ENCODE peak calls at places on chromosomes 1 and 21, in nine cellular contexts. Z is adrenal gland, I is testis, P is A549, X is heart left ventricle, A is stomach, G is esophagus muscularis mucosa, T is H1, E is IMR-90. S is an unnamed sample.

GRCh38 chr1:198417041-198417440 is 123.4 kb downstream of the ATP6V1G3 start:
- DNase-seq in T (no peak), A (no peak), X (no peak), I (no peak), Z (no peak), E (peak; percentile 16), P (no peak), G (no peak), S (no peak)

GRCh38 chr1:76901158-76901767 is 34.0 kb downstream of the ST6GALNAC5 start:
- DNase-seq in I (peak; percentile 68), P (peak; percentile 43), E (peak; percentile 58), Z (peak; percentile 38), A (no peak), X (no peak), G (no peak), T (peak; percentile 54), S (peak; percentile 58)

GRCh38 chr1:16236091-16236494 is 890 bp downstream of the CPLANE2 start:
- DNase-seq in G (no peak), I (peak; percentile 51), A (peak; percentile 65), X (peak; percentile 41), Z (no peak), P (peak; percentile 72), E (peak; percentile 18), T (no peak), S (no peak)

GRCh38 chr1:47191940-47192457 is 2.2 kb upstream of the PDZK1IP1 start:
- DNase-seq in P (no peak), A (no peak), E (no peak), T (peak; percentile 39), X (no peak), Z (peak; percentile 8), G (no peak), I (no peak), S (no peak)

GRCh38 chr1:29523531-29523930 is 287.2 kb downstream of the PTPRU start:
- DNase-seq in G (no peak), I (peak; percentile 4), A (peak; percentile 7), P (no peak), Z (peak; percentile 1), T (peak; percentile 38), E (no peak), X (no peak), S (no peak)

GRCh38 chr21:39542736-39543135 is 70.0 kb upstream of the B3GALT5 start:
- DNase-seq in P (no peak), T (no peak), G (no peak), E (no peak), X (no peak), I (no peak), A (no peak), Z (no peak), S (no peak)

GRCh38 chr1:11355594-11356467 is 82.8 kb downstream of the UBIAD1 start:
- DNase-seq in A (no peak), X (no peak), Z (no peak), T (peak; percentile 76), P (no peak), I (no peak), E (no peak), G (no peak), S (no peak)

GRCh38 chr21:36543924-36544323 is 64.0 kb upstream of the CLDN14 start:
- DNase-seq in P (no peak), Z (no peak), A (no peak), G (no peak), E (no peak), I (no peak), T (no peak), X (no peak), S (no peak)

GRCh38 chr1:198024782-198025181 is 107.6 kb downstream of the LHX9 start:
- DNase-seq in X (no peak), P (no peak), Z (no peak), G (no peak), E (peak; percentile 71), A (no peak), I (no peak), T (no peak), S (no peak)

GRCh38 chr1:50531027-50531426 is 107.8 kb upstream of the DMRTA2 start:
- DNase-seq in G (no peak), A (no peak), E (peak; percentile 11), T (no peak), X (no peak), I (no peak), P (no peak), Z (no peak), S (no peak)

GRCh38 chr1:115717541-115717940 is 51.0 kb downstream of the CASQ2 start:
- DNase-seq in I (peak; percentile 69), E (peak; percentile 15), Z (peak; percentile 26), A (peak; percentile 43), G (no peak), T (peak; percentile 81), P (peak; percentile 21), X (peak; percentile 62), S (peak; percentile 48)

GRCh38 chr1:246753670-246754535 is 29.7 kb downstream of the SCCPDH start:
- DNase-seq in G (no peak), P (peak; percentile 60), I (peak; percentile 68), A (peak; percentile 66), E (peak; percentile 68), Z (peak; percentile 47), X (peak; percentile 47), T (peak; percentile 93), S (peak; percentile 39)

GRCh38 chr1:3482590-3482899 is 28.1 kb downstream of the ARHGEF16 start:
- DNase-seq in G (no peak), Z (no peak), E (no peak), A (no peak), P (no peak), I (no peak), X (no peak), T (no peak), S (no peak)

GRCh38 chr1:3483380-3483779 is 28.9 kb downstream of the ARHGEF16 start:
- DNase-seq in X (no peak), A (no peak), Z (no peak), I (no peak), P (no peak), T (no peak), E (no peak), G (no peak), S (no peak)

GRCh38 chr1:3481836-3482589 is 27.5 kb downstream of the ARHGEF16 start:
- DNase-seq in I (peak; percentile 46), X (no peak), Z (no peak), E (no peak), T (no peak), P (peak; percentile 72), A (peak; percentile 83), G (no peak), S (no peak)

GRCh38 chr1:3485016-3485415 is 30.6 kb downstream of the ARHGEF16 start:
- DNase-seq in G (no peak), A (no peak), X (no peak), Z (no peak), P (no peak), I (no peak), E (no peak), T (no peak), S (no peak)

GRCh38 chr1:3483801-3484444 is 29.5 kb downstream of the ARHGEF16 start:
- DNase-seq in I (peak; percentile 58), A (peak; percentile 68), E (no peak), G (no peak), P (peak; percentile 25), X (no peak), Z (peak; percentile 40), T (peak; percentile 97), S (peak; percentile 72)
- H3K4me1 ChIP-seq in I (peaks cover 8% of the 10 kb centered on the region), A (peaks cover 16% of the 10 kb centered on the region), E (no peaks in the 10 kb centered on the region), G (no peaks in the 10 kb centered on the region), P (peaks cover 16% of the 10 kb centered on the region), X (no peaks in the 10 kb centered on the region), Z (no peaks in the 10 kb centered on the region), T (no peaks in the 10 kb centered on the region), S (peaks cover 15% of the 10 kb centered on the region)

GRCh38 chr1:153545067-153546055 is at the start of gene S100A4:
- DNase-seq in T (peak; percentile 87), G (peak; percentile 97), P (peak; percentile 94), Z (peak; percentile 91), I (peak; percentile 82), E (peak; percentile 83), X (peak; percentile 96), A (peak; percentile 97), S (peak; percentile 87)
- TF ChIP-seq POLR2A in T (peak; percentile 34), G (peak; percentile 53), P (peak; percentile 85), Z (no peak), I (no peak), E (no peak), X (peak; percentile 60), A (no peak), S (peak; percentile 44)

DNA sequence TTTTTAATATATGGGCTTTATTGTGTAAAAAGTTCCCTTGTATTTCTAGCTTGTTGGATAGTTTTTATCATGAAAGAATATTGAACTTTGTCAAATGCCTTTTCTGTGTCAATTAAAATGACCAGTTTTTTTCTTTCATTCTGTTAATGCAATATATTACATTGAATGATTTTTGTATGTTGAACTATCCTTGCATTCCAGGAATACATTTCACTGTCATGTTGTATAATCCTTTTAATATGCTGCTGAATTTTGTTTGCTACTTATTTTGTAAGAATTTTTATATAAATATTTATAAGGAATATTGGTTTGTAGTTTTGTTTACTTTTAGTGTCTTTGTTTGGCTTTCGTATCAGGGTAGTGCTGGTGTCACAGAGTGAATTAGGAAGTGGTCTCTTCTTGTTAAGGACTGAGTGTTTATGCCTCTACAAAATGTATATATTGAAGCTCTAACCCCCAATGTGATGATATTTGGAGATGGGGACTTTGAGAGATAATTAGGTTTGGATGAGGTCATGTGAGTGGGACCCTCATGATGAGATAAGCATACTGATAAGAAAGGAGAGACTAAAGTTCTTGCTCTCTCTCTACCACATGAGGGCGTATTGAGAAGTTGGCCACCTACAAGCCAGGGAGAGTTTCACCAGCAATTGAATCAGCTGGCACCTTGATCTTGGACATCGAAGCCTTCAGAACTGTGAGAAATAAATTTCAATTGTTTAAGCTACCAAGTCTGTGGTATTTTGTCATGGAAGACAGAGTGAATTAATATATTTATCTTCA is 12.0 kb upstream of the SLAMF6 start:
- DNase-seq in I (no peak), E (no peak), Z (no peak), P (peak; percentile 27), G (no peak), T (no peak), X (no peak), A (no peak), S (no peak)
- TF ChIP-seq CTCF in I (no peak), E (no peak), Z (no peak), P (no peak), G (no peak), T (peak; percentile 34), X (no peak), A (no peak), S (no peak)

GRCh38 chr1:110635434-110635833 is 29.3 kb upstream of the KCNA2 start:
- DNase-seq in Z (no peak), E (no peak), P (no peak), X (no peak), G (no peak), T (no peak), A (no peak), I (no peak), S (no peak)

GRCh38 chr1:110637475-110637874 is 31.3 kb upstream of the KCNA2 start:
- DNase-seq in G (no peak), X (no peak), T (no peak), Z (no peak), P (no peak), I (no peak), A (no peak), E (no peak), S (no peak)

GRCh38 chr1:110634455-110635281 is 28.5 kb upstream of the KCNA2 start:
- DNase-seq in P (no peak), Z (peak; percentile 67), I (peak; percentile 51), E (peak; percentile 76), T (no peak), A (peak; percentile 66), X (peak; percentile 92), G (peak; percentile 88), S (no peak)

GRCh38 chr1:110638062-110638461 is 31.9 kb upstream of the KCNA2 start:
- DNase-seq in G (no peak), P (no peak), T (no peak), E (no peak), A (no peak), Z (no peak), X (no peak), I (no peak), S (no peak)

GRCh38 chr1:110636149-110636935 is 30.2 kb upstream of the KCNA2 start:
- DNase-seq in X (no peak), P (no peak), A (no peak), T (no peak), I (no peak), E (no peak), G (no peak), Z (no peak), S (no peak)
- H3K4me1 ChIP-seq in X (no peaks in the 10 kb centered on the region), P (no peaks in the 10 kb centered on the region), A (no peaks in the 10 kb centered on the region), T (no peaks in the 10 kb centered on the region), I (peaks cover 5% of the 10 kb centered on the region), E (peaks cover 5% of the 10 kb centered on the region), G (peaks cover 15% of the 10 kb centered on the region), Z (no peaks in the 10 kb centered on the region), S (no peaks in the 10 kb centered on the region)

S was measured in right lobe of liver.